ENCODE peak calls at places on chromosomes 2 and 18, in four cellular contexts. R is K562, O is GM12891, I is GM12878. K is an unnamed sample.

GRCh38 chr18:8478968-8479370 is 130.3 kb upstream of the RAB12 start:
- DNase-seq in O (no peak), R (no peak), I (no peak), K (no peak)

GRCh38 chr2:196677404-196677803 is 37.9 kb downstream of the CCDC150 start:
- DNase-seq in I (no peak), R (no peak), O (no peak), K (no peak)

GRCh38 chr18:47174545-47175116 is 1.5 kb downstream of the IER3IP1 start:
- DNase-seq in I (no peak), O (no peak), R (no peak), K (no peak)

GRCh38 chr2:118738524-118739308 is 108.7 kb downstream of the EN1 start:
- DNase-seq in R (peak; percentile 65), O (no peak), I (no peak), K (no peak)

GRCh38 chr2:200150411-200151086 is 155.9 kb upstream of the SPATS2L start:
- DNase-seq in R (no peak), O (no peak), I (no peak), K (no peak)

GRCh38 chr2:217058791-217059755 is 199.2 kb upstream of the TNP1 start:
- DNase-seq in O (no peak), I (no peak), R (no peak), K (no peak)

GRCh38 chr2:23445450-23445868 is 60.5 kb downstream of the KLHL29 start:
- DNase-seq in I (no peak), O (no peak), R (no peak), K (no peak)

GRCh38 chr2:236193026-236193425 is 24.8 kb upstream of the GBX2 start:
- DNase-seq in I (no peak), R (no peak), O (no peak), K (no peak)

GRCh38 chr2:120243211-120243610 is 9.4 kb upstream of the RALB start:
- DNase-seq in I (no peak), O (no peak), R (no peak), K (no peak)

GRCh38 chr2:128322651-128323491 is 4.2 kb upstream of the HS6ST1 start:
- DNase-seq in I (no peak), O (no peak), R (no peak), K (peak; percentile 16)

GRCh38 chr18:54261894-54262293 is 7.4 kb upstream of the POLI start:
- DNase-seq in O (no peak), R (no peak), I (peak; percentile 85), K (no peak)

GRCh38 chr2:82789886-82790276 is 1669.2 kb downstream of the SUCLG1 start:
- DNase-seq in I (no peak), R (no peak), O (no peak), K (no peak)

GRCh38 chr18:23629444-23629946 is 33.2 kb downstream of the ANKRD29 start:
- DNase-seq in R (no peak), I (peak; percentile 45), O (no peak), K (no peak)

GRCh38 chr18:74315464-74316256 is at the start of gene C18orf63:
- DNase-seq in I (no peak), R (no peak), O (no peak), K (no peak)

GRCh38 chr18:74314759-74315463 is 728 bp upstream of the C18orf63 start:
- DNase-seq in O (no peak), I (no peak), R (no peak), K (no peak)

GRCh38 chr18:74311000-74311399 is 4.6 kb upstream of the C18orf63 start:
- DNase-seq in R (no peak), I (no peak), O (no peak), K (no peak)

DNA sequence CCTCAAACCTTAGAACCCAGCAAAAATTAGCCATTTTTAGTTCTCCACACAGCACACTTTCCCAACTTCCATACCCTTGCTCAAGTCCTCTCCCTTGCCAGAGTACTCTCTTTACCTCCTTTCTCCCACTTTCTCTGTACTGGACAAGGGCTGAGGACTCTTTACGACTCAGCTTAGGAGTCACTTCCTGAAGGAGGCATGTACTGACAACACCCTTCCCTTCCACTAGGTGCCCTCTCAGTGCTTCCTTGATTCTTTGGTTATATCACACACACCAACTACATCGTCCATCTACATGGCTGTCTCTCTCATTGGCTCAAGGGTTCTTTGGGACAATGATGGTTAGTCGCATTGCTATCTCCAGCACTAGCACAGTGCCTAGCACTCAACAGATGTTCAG is 5.2 kb upstream of the C18orf63 start:
- DNase-seq in O (no peak), R (no peak), I (no peak), K (no peak)
- TF ChIP-seq TAF1 in O (no peak), R (no peak), I (no peak), K (no peak)

DNA sequence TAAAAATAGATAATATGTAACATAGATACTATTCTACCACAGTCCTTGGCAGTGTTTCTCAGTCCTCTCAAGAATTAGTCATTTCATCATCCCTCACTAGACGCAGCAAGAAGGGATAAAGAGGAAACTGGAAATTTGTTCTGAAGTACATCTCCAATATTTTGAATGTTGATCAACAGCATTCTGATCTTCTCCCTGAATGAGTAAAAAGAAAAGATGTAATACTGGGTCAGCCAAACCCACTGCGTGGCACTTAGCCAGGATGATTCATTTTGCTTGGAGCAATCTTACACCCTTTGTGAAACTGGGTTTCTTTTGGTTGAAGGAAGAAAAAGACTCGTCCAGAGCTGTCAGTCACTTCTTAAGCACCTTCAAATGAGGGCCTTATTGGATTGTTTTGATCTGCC is 54.1 kb downstream of the TAF1B start:
- DNase-seq in R (no peak), O (no peak), I (peak; percentile 19), K (no peak)
- TF ChIP-seq POLR2AphosphoS5 in R (no peak), O (no peak), I (no peak), K (no peak)

DNA sequence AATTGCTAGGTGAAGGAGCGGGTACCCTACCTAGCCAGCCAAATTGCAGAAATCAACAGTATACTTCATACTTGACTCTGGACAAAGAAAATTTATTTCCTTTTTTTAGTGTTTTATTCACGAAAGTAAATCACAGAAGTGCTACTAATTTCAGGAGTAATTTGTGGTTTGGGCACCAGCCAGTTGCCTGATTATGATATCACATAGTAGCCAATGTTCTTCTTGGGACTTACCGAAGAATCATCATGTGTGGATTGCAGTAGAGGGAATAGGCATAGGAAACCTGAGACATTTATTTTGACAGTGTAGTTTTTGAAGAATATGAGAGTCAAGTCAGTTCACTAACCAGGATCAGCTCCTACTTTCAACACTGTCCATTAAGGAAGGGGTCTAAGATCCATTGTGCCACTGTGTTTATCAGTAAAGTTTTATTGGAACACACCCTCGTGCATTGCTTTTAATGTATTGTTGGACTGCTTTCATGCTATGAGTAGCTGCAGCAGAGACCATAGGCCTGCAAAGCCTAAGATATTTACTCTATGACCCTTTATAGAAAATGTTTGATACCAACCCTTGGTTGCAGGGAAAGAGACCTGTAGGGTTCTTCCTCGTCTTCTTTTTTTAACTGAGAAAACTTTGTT is 32.1 kb downstream of the TNFRSF11A start:
- DNase-seq in O (no peak), I (no peak), R (no peak), K (no peak)
- TF ChIP-seq TAF1 in O (no peak), I (no peak), R (no peak), K (no peak)

DNA sequence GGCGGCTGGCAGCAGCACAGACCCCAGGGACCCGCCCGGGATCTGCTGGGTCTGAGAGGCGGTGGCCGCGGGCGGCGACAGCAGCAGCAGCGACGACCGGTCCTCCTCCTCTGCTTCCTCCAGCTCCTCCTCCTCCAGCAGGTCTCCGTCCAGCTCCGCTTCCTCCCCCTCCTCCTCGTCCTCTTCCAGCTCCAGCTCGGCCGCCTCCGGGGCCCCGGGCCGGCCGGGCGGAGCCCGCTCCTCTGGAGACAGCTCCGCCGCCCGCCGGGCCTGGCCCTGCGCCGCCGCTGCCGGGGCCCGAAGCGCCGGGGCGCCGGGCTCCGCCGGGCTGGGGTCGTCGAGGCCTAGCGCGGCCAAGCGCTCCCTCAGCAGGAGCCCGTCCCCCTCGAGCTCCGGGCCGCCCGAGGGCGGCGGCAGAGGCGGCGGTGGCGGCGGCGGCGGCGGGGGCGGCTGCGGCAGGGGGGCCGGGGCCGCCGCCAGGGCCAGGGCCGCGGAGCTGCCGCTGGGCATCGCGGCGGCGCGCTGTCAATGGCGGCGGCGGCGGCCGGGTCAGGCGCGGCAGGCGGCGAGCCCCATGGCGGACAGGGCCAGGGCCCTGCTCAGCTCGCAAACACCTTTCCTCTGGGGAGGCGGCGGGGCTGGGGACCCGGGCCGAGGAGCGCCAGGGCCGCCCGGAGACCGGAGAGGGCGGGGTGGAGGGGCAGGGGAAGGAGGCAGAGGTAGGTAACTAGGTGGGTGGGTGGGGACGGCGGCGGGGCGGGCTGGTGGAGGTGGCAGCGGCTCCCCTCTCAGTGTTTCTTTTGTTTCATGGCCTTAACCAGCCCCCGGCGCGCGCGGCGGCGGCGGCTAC is 445 bp downstream of the MEX3C start:
- DNase-seq in I (no peak), R (peak; percentile 39), O (peak; percentile 15), K (peak; percentile 26)
- TF ChIP-seq POLR2AphosphoS5 in I (no peak), R (no peak), O (no peak), K (no peak)

DNA sequence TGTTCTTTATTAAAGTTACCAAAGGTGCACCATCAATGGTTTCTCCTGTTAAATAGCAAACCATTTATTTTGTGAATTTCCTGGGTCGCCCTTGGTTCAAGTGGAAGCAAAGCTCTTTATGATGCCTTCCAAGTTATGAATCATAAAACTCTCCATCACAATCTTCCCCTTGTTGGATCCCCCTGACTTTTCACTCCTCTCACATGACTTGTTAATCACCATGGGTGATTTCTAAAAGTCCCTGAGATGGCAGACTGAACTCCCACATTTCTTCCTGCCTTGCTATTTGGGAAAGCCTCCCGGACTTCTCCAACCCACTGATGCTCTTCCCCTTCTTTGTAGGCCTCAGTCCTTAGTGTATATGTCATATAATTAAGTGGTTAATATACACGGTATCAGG is 176.0 kb downstream of the THADA start:
- DNase-seq in O (no peak), R (no peak), I (no peak), K (no peak)
- TF ChIP-seq TAF1 in O (no peak), R (no peak), I (no peak), K (no peak)

GRCh38 chr2:140027320-140027719 is 1247.1 kb upstream of the NXPH2 start:
- DNase-seq in O (no peak), I (no peak), R (no peak), K (no peak)
- TF ChIP-seq POLR2AphosphoS5 in O (no peak), I (no peak), R (no peak), K (no peak)

DNA sequence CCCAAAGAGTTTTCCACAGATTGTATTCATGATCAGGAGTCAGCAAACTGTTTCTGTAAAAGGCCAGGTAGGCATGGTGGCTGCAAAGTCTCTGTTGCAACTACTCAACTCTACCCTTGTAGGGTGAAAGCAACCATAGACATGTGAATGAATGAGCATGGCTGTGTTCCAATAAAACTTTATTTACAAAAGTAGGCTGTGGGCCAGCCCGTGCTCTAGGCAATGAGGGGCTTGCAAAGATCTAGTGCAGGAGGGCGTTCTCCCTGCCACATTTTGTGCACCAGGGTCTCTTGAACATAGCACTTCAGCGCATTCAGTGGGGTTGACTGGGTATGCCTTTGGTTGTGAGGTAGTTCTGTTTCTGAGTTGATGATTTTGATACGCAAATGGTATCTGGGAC is 85.8 kb downstream of the ST6GAL2 start:
- DNase-seq in O (no peak), I (no peak), R (no peak), K (no peak)
- TF ChIP-seq TAF1 in O (no peak), I (no peak), R (no peak), K (no peak)

GRCh38 chr2:25219621-25220020 is 51.2 kb upstream of the POMC start:
- DNase-seq in I (no peak), R (no peak), O (no peak), K (no peak)

GRCh38 chr2:25213229-25213628 is 44.8 kb upstream of the POMC start:
- DNase-seq in O (no peak), I (no peak), R (no peak), K (no peak)

GRCh38 chr2:25215232-25215631 is 46.9 kb upstream of the POMC start:
- DNase-seq in I (no peak), O (no peak), R (no peak), K (no peak)

GRCh38 chr2:25218134-25218533 is 49.8 kb upstream of the POMC start:
- DNase-seq in R (no peak), I (no peak), O (no peak), K (no peak)

GRCh38 chr2:25215948-25216679 is 47.7 kb upstream of the POMC start:
- DNase-seq in I (no peak), R (no peak), O (peak; percentile 89), K (peak; percentile 93)
- TF ChIP-seq POLR2AphosphoS5 in I (peak; percentile 27), R (no peak), O (no peak), K (no peak)

K was measured in GM12892.